ENCODE peak calls at places on chromosome 22, in five cellular contexts. M, S, H, O and W are unnamed samples.

GRCh38 chr22:42180349-42180842 is 49.8 kb upstream of the CYP2D6 start:
- DNase-seq in H (peak), S (peak), M (no peak), O (peak), W (no peak)

GRCh38 chr22:31870890-31871289 is 73.4 kb upstream of the YWHAH start:
- DNase-seq in S (peak), O (no peak), M (no peak), H (no peak), W (peak)

GRCh38 chr22:20965104-20965887 is 1.8 kb upstream of the AIFM3 start:
- DNase-seq in O (no peak), H (no peak), S (peak), M (no peak), W (no peak)

GRCh38 chr22:50341977-50342650 is 1.0 kb upstream of the PPP6R2 start:
- DNase-seq in M (peak), H (peak), O (peak), S (peak), W (peak)

GRCh38 chr22:19061471-19062138 is 60.6 kb downstream of the DGCR2 start:
- DNase-seq in M (no peak), H (no peak), S (no peak), O (no peak), W (no peak)

GRCh38 chr22:46108564-46109473 is 41.5 kb upstream of the PPARA start:
- DNase-seq in M (peak), S (peak), H (peak), O (no peak), W (peak)

GRCh38 chr22:49768511-49768910 is 59.2 kb downstream of the BRD1 start:
- DNase-seq in O (no peak), M (no peak), S (peak), H (peak), W (no peak)

GRCh38 chr22:19197997-19198865 is 19.7 kb upstream of the SLC25A1 start:
- DNase-seq in H (peak), O (no peak), M (no peak), S (no peak), W (no peak)

GRCh38 chr22:48627203-48627602 is 1200.5 kb downstream of the BRD1 start:
- DNase-seq in O (no peak), S (no peak), H (no peak), M (no peak), W (peak)

GRCh38 chr22:28544431-28544868 is 135.2 kb downstream of the TTC28 start:
- DNase-seq in M (no peak), H (no peak), O (no peak), S (no peak), W (no peak)

GRCh38 chr22:43173976-43174720 is 12.8 kb downstream of the TTLL12 start:
- DNase-seq in O (no peak), S (no peak), H (no peak), M (no peak), W (no peak)

GRCh38 chr22:48961705-48962104 is 866.0 kb downstream of the BRD1 start:
- DNase-seq in O (peak), M (no peak), H (no peak), S (no peak), W (no peak)

GRCh38 chr22:19547620-19548019 is 23.4 kb upstream of the CLDN5 start:
- DNase-seq in M (no peak), S (no peak), O (no peak), H (no peak), W (no peak)

GRCh38 chr22:44393066-44393465 is 80.3 kb upstream of the SHISAL1 start:
- DNase-seq in O (no peak), M (no peak), H (peak), S (no peak), W (peak)

GRCh38 chr22:29096736-29097669 is 24.2 kb downstream of the KREMEN1 start:
- DNase-seq in M (peak), S (no peak), H (no peak), O (no peak), W (no peak)

GRCh38 chr22:32804036-32804435 is 2.5 kb downstream of the TIMP3 start:
- DNase-seq in S (no peak), H (no peak), O (no peak), M (no peak), W (no peak)

GRCh38 chr22:41501209-41501608 is 32.3 kb downstream of the ACO2 start:
- DNase-seq in O (no peak), M (peak), H (no peak), S (no peak), W (no peak)

GRCh38 chr22:35961480-35961902 is 67.1 kb downstream of the RBFOX2 start:
- DNase-seq in O (no peak), M (no peak), S (no peak), H (peak), W (no peak)
- TF ChIP-seq POLR2AphosphoS5 in O (no peak), M (no peak), S (no peak), H (peak), W (no peak)

GRCh38 chr22:30250713-30251267 is 4.2 kb upstream of the LIF start:
- DNase-seq in M (no peak), O (no peak), S (no peak), H (no peak), W (no peak)
- TF ChIP-seq EP300 in M (no peak), O (no peak), S (no peak), H (no peak), W (no peak)

GRCh38 chr22:38257650-38258246 is 15.1 kb downstream of the TMEM184B start:
- DNase-seq in H (no peak), S (peak), M (no peak), O (no peak), W (no peak)

GRCh38 chr22:38259370-38259769 is 13.4 kb downstream of the TMEM184B start:
- DNase-seq in M (no peak), H (no peak), S (no peak), O (no peak), W (no peak)

GRCh38 chr22:38255697-38256096 is 17.1 kb downstream of the TMEM184B start:
- DNase-seq in O (no peak), S (no peak), H (no peak), M (no peak), W (no peak)

GRCh38 chr22:38258895-38259294 is 13.9 kb downstream of the TMEM184B start:
- DNase-seq in O (no peak), M (no peak), H (peak), S (no peak), W (no peak)

DNA sequence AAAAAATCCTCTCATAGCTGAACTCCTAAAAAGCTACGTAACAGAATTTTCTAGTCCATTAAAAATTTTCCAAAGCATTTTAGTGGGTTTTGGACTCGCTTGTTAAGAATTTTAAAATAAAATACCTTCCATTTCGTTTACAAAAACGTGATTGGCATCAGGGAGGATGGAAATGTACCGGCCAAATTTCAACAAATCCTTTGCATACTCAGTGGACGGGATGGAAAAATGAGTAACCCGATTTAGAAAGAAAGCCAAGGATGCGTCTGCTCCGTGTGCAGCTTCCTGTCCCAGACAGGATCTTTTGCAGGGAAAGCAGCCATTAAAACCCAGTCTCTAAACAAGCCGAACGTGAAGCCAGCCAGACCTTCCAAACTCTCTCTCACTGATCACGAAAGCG is 15.6 kb downstream of the TMEM184B start:
- DNase-seq in S (no peak), M (no peak), H (peak), O (no peak), W (no peak)
- H3K4me3 ChIP-seq in S (no peak), M (no peak), H (peak), O (peak), W (no peak)

GRCh38 chr22:23713696-23714595 is 23.1 kb downstream of the RGL4 start:
- DNase-seq in O (no peak), S (no peak), M (no peak), H (no peak), W (no peak)

GRCh38 chr22:23714596-23715588 is 24.1 kb downstream of the RGL4 start:
- DNase-seq in S (no peak), O (no peak), M (no peak), H (no peak), W (no peak)

GRCh38 chr22:23715811-23716355 is 25.1 kb downstream of the RGL4 start:
- DNase-seq in S (no peak), H (no peak), O (no peak), M (no peak), W (no peak)

GRCh38 chr22:23718371-23719165 is 27.8 kb downstream of the RGL4 start:
- DNase-seq in O (no peak), M (no peak), H (no peak), S (no peak), W (no peak)

GRCh38 chr22:23716811-23717801 is 26.3 kb downstream of the RGL4 start:
- DNase-seq in O (no peak), H (peak), M (peak), S (peak), W (peak)
- TF ChIP-seq POLR2AphosphoS5 in O (peak), H (peak), M (peak), S (peak), W (peak)